ENCODE peak calls at places on chromosomes 4 and X, in four cellular contexts. One of them, this sample, is unnamed.

GRCh38 chrX:114626323-114626722 is 42.4 kb downstream of the HTR2C start:
- DNase-seq in suprapubic skin: no peak
- DNase-seq in Peyer's patch: no peak
- DNase-seq in uterus: no peak
- DNase-seq in this sample: no peak

GRCh38 chrX:102155806-102156179 is at the start of gene BEX5:
- DNase-seq in suprapubic skin: peak
- DNase-seq in Peyer's patch: peak
- DNase-seq in uterus: peak
- DNase-seq in this sample: no peak

GRCh38 chrX:131621650-131622049 is 77.8 kb downstream of the OR13H1 start:
- DNase-seq in suprapubic skin: no peak
- DNase-seq in Peyer's patch: no peak
- DNase-seq in uterus: no peak
- DNase-seq in this sample: no peak

GRCh38 chr4:148161601-148162000 is 280.6 kb downstream of the NR3C2 start:
- DNase-seq in suprapubic skin: no peak
- DNase-seq in Peyer's patch: no peak
- DNase-seq in uterus: no peak
- DNase-seq in this sample: no peak

GRCh38 chr4:176791591-176792347 is 953 bp downstream of the VEGFC start:
- DNase-seq in suprapubic skin: peak
- DNase-seq in Peyer's patch: no peak
- DNase-seq in uterus: peak
- DNase-seq in this sample: no peak

GRCh38 chrX:110162867-110163266 is 155.0 kb downstream of the AMMECR1 start:
- DNase-seq in suprapubic skin: no peak
- DNase-seq in Peyer's patch: no peak
- DNase-seq in uterus: no peak
- DNase-seq in this sample: no peak

GRCh38 chr4:45530498-45530897 is 593.4 kb downstream of the GABRG1 start:
- DNase-seq in suprapubic skin: no peak
- DNase-seq in Peyer's patch: no peak
- DNase-seq in uterus: no peak
- DNase-seq in this sample: no peak

GRCh38 chr4:20026456-20026855 is 225.2 kb upstream of the SLIT2 start:
- DNase-seq in suprapubic skin: no peak
- DNase-seq in Peyer's patch: no peak
- DNase-seq in uterus: no peak
- DNase-seq in this sample: no peak

GRCh38 chr4:54233697-54234496 is 4.8 kb downstream of the PDGFRA start:
- DNase-seq in suprapubic skin: peak
- DNase-seq in Peyer's patch: peak
- DNase-seq in uterus: peak
- DNase-seq in this sample: peak

GRCh38 chrX:9356846-9357245 is 108.0 kb upstream of the TBL1X start:
- DNase-seq in suprapubic skin: no peak
- DNase-seq in Peyer's patch: no peak
- DNase-seq in uterus: no peak
- DNase-seq in this sample: no peak

GRCh38 chr4:107870916-107871786 is 46.4 kb downstream of the SGMS2 start:
- DNase-seq in suprapubic skin: no peak
- DNase-seq in Peyer's patch: no peak
- DNase-seq in uterus: no peak
- DNase-seq in this sample: no peak

GRCh38 chrX:112368371-112368770 is 285.8 kb upstream of the TRPC5 start:
- DNase-seq in suprapubic skin: no peak
- DNase-seq in Peyer's patch: no peak
- DNase-seq in uterus: no peak
- DNase-seq in this sample: no peak

GRCh38 chr4:92634891-92635290 is 331.1 kb downstream of the GRID2 start:
- DNase-seq in suprapubic skin: no peak
- DNase-seq in Peyer's patch: no peak
- DNase-seq in uterus: no peak
- DNase-seq in this sample: no peak

GRCh38 chr4:16706251-16706650 is 192.2 kb downstream of the LDB2 start:
- DNase-seq in suprapubic skin: no peak
- DNase-seq in Peyer's patch: no peak
- DNase-seq in uterus: no peak
- DNase-seq in this sample: no peak

GRCh38 chr4:186116698-186117097 is 12.2 kb downstream of the FAM149A start:
- DNase-seq in suprapubic skin: no peak
- DNase-seq in Peyer's patch: no peak
- DNase-seq in uterus: no peak
- DNase-seq in this sample: no peak

GRCh38 chr4:173448557-173448918 is 49.6 kb upstream of the SCRG1 start:
- DNase-seq in suprapubic skin: no peak
- DNase-seq in Peyer's patch: no peak
- DNase-seq in uterus: no peak
- DNase-seq in this sample: no peak

GRCh38 chr4:61195064-61195463 is 5.1 kb upstream of the ADGRL3 start:
- DNase-seq in suprapubic skin: no peak
- DNase-seq in Peyer's patch: no peak
- DNase-seq in uterus: no peak
- DNase-seq in this sample: no peak

GRCh38 chr4:153296424-153296823 is 48.1 kb upstream of the MND1 start:
- DNase-seq in suprapubic skin: no peak
- DNase-seq in Peyer's patch: no peak
- DNase-seq in uterus: peak
- DNase-seq in this sample: no peak

GRCh38 chr4:77922158-77923094 is 59.8 kb downstream of the MRPL1 start:
- DNase-seq in suprapubic skin: no peak
- DNase-seq in Peyer's patch: no peak
- DNase-seq in uterus: no peak
- DNase-seq in this sample: no peak

GRCh38 chrX:776529-777230 is 146.1 kb downstream of the SHOX start:
- DNase-seq in suprapubic skin: no peak
- DNase-seq in Peyer's patch: no peak
- DNase-seq in uterus: no peak
- DNase-seq in this sample: no peak

GRCh38 chr4:53703267-53703655 is 112.0 kb upstream of the LNX1 start:
- DNase-seq in suprapubic skin: no peak
- DNase-seq in Peyer's patch: no peak
- DNase-seq in uterus: no peak
- DNase-seq in this sample: no peak

GRCh38 chr4:68476191-68476590 is 28.9 kb downstream of the TMPRSS11E start:
- DNase-seq in suprapubic skin: no peak
- DNase-seq in Peyer's patch: no peak
- DNase-seq in uterus: no peak
- DNase-seq in this sample: no peak

GRCh38 chrX:120251471-120252011 is 929 bp downstream of the ZBTB33 start:
- DNase-seq in suprapubic skin: no peak
- DNase-seq in Peyer's patch: no peak
- DNase-seq in uterus: peak
- DNase-seq in this sample: no peak

GRCh38 chrX:21524008-21524407 is 134.1 kb downstream of the KLHL34 start:
- DNase-seq in suprapubic skin: no peak
- DNase-seq in Peyer's patch: no peak
- DNase-seq in uterus: no peak
- DNase-seq in this sample: no peak

GRCh38 chrX:71922697-71923096 is 12.1 kb downstream of the NHSL2 start:
- DNase-seq in suprapubic skin: no peak
- DNase-seq in Peyer's patch: no peak
- DNase-seq in uterus: no peak
- DNase-seq in this sample: no peak

GRCh38 chr4:43233321-43233720 is 340.8 kb downstream of the GRXCR1 start:
- DNase-seq in suprapubic skin: no peak
- DNase-seq in Peyer's patch: no peak
- DNase-seq in uterus: no peak
- DNase-seq in this sample: no peak

GRCh38 chr4:114116861-114117260 is 137.4 kb upstream of the ARSJ start:
- DNase-seq in suprapubic skin: no peak
- DNase-seq in Peyer's patch: no peak
- DNase-seq in uterus: no peak
- DNase-seq in this sample: no peak

GRCh38 chr4:111854494-111855087 is 290.7 kb upstream of the FAM241A start:
- DNase-seq in suprapubic skin: no peak
- DNase-seq in Peyer's patch: no peak
- DNase-seq in uterus: no peak
- DNase-seq in this sample: no peak

GRCh38 chr4:133997440-133997839 is 204.1 kb downstream of the PABPC4L start:
- DNase-seq in suprapubic skin: no peak
- DNase-seq in Peyer's patch: no peak
- DNase-seq in uterus: no peak
- DNase-seq in this sample: no peak

GRCh38 chrX:19554786-19555185 is 39.5 kb upstream of the MAP3K15 start:
- DNase-seq in suprapubic skin: no peak
- DNase-seq in Peyer's patch: no peak
- DNase-seq in uterus: no peak
- DNase-seq in this sample: no peak

GRCh38 chrX:38561951-38562719 is 793 bp downstream of the TSPAN7 start:
- DNase-seq in suprapubic skin: peak
- DNase-seq in Peyer's patch: peak
- DNase-seq in uterus: peak
- DNase-seq in this sample: no peak

GRCh38 chr4:182574706-182575105 is 331.5 kb downstream of the TENM3 start:
- DNase-seq in suprapubic skin: no peak
- DNase-seq in Peyer's patch: no peak
- DNase-seq in uterus: no peak
- DNase-seq in this sample: no peak

GRCh38 chr4:173516621-173517612 is 13.1 kb downstream of the HAND2 start:
- DNase-seq in suprapubic skin: no peak
- DNase-seq in Peyer's patch: no peak
- DNase-seq in uterus: no peak
- DNase-seq in this sample: no peak

DNA sequence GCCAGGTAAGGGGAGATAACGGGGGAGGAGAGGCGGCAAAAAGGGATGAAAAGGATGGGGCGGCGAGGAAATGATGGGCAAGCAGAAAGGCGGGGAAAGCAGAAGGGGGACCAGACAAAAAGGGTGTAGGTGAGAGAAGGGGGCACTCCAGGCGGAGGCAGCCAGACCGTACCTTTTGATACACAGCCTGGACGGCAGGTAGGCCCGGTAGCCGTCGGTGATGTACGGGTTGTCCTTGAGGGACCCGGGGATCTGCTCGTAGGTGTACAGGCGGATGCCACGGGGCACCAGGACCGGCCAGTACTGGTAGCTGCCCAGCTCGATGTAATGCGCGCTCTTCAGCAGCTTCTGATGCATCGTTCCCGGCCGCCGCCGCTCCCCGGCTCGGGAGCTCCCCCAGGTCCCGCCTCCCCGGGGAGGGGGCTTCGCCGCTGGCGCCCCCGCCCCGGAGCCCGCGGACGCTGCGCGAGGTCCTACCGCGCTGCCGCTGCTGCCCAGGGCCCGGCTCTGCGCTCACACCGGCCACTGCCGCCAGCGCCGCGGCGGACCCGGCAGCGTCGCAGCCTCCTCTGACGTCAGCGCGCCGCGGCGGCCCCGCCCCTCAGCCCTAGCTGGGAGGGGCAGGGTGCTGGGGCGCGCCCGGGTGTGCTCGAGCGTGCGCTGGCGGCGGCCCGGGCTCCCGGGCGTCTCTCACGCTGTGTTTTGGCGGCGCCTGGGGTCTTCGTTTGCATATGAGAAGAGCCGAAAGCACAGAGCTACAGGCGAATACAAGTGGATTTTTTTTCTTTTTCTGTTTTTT is at the start of gene PAQR3:
- DNase-seq in suprapubic skin: peak
- DNase-seq in Peyer's patch: peak
- DNase-seq in uterus: peak
- DNase-seq in this sample: peak
- TF ChIP-seq POLR2A in suprapubic skin: peak
- TF ChIP-seq POLR2A in Peyer's patch: peak
- TF ChIP-seq POLR2A in uterus: peak
- TF ChIP-seq POLR2A in this sample: peak

GRCh38 chr4:138912714-138913340 is 102.8 kb upstream of the NOCT start:
- DNase-seq in suprapubic skin: no peak
- DNase-seq in Peyer's patch: no peak
- DNase-seq in uterus: no peak
- DNase-seq in this sample: no peak

GRCh38 chr4:138909605-138910004 is 106.0 kb upstream of the NOCT start:
- DNase-seq in suprapubic skin: no peak
- DNase-seq in Peyer's patch: no peak
- DNase-seq in uterus: no peak
- DNase-seq in this sample: no peak

GRCh38 chr4:138911903-138912713 is 103.5 kb upstream of the NOCT start:
- DNase-seq in suprapubic skin: peak
- DNase-seq in Peyer's patch: no peak
- DNase-seq in uterus: no peak
- DNase-seq in this sample: no peak

GRCh38 chr4:138910201-138910913 is 105.2 kb upstream of the NOCT start:
- DNase-seq in suprapubic skin: no peak
- DNase-seq in Peyer's patch: no peak
- DNase-seq in uterus: no peak
- DNase-seq in this sample: peak

GRCh38 chr4:138910914-138911336 is 104.7 kb upstream of the NOCT start:
- DNase-seq in suprapubic skin: peak
- DNase-seq in Peyer's patch: no peak
- DNase-seq in uterus: peak
- DNase-seq in this sample: peak
- TF ChIP-seq POLR2A in suprapubic skin: no peak
- TF ChIP-seq POLR2A in Peyer's patch: no peak
- TF ChIP-seq POLR2A in uterus: no peak
- TF ChIP-seq POLR2A in this sample: no peak

DNA sequence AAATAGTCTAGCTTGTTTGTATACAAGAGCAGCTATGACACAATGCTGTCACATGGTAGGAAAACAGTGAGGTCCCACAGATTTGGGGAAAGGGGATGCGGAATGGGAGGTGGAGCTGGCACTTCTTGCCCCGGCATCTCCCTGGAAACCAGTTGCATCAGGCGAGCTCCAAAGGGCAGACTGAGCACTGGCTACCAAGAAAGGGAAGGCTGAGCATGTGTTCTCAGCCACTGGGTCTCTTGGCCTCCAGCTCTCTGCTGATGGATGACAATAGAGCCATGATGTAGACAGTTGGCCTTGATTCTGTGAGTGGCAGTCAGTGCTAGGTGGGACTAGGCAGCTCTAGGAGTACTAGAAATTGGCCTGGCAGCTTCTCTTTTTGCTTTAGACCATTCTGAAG is 109.0 kb downstream of the UCHL1 start:
- DNase-seq in suprapubic skin: no peak
- DNase-seq in Peyer's patch: no peak
- DNase-seq in uterus: no peak
- DNase-seq in this sample: no peak
- TF ChIP-seq POLR2A in suprapubic skin: no peak
- TF ChIP-seq POLR2A in Peyer's patch: no peak
- TF ChIP-seq POLR2A in uterus: no peak
- TF ChIP-seq POLR2A in this sample: no peak

GRCh38 chrX:40096395-40097091 is 1.2 kb downstream of the BCOR start:
- DNase-seq in suprapubic skin: no peak
- DNase-seq in Peyer's patch: peak
- DNase-seq in uterus: peak
- DNase-seq in this sample: no peak

GRCh38 chrX:40097101-40097491 is 662 bp downstream of the BCOR start:
- DNase-seq in suprapubic skin: no peak
- DNase-seq in Peyer's patch: peak
- DNase-seq in uterus: no peak
- DNase-seq in this sample: no peak

GRCh38 chrX:40098264-40099045 is 697 bp upstream of the BCOR start:
- DNase-seq in suprapubic skin: no peak
- DNase-seq in Peyer's patch: peak
- DNase-seq in uterus: no peak
- DNase-seq in this sample: no peak

GRCh38 chrX:40099046-40099968 is 1.5 kb upstream of the BCOR start:
- DNase-seq in suprapubic skin: no peak
- DNase-seq in Peyer's patch: peak
- DNase-seq in uterus: peak
- DNase-seq in this sample: no peak

GRCh38 chrX:40097492-40098263 is at the start of gene BCOR:
- DNase-seq in suprapubic skin: no peak
- DNase-seq in Peyer's patch: peak
- DNase-seq in uterus: peak
- DNase-seq in this sample: no peak
- TF ChIP-seq POLR2A in suprapubic skin: peak
- TF ChIP-seq POLR2A in Peyer's patch: peak
- TF ChIP-seq POLR2A in uterus: peak
- TF ChIP-seq POLR2A in this sample: peak